ENCODE peak calls at places on chromosomes 4 and X, in seven cellular contexts. Z is Karpas-422; L is right cardiac atrium; K is CD8-positive, alpha-beta memory T cell; T is breast epithelium; C is coronary artery; G is OCI-LY7. X is an unnamed sample.

GRCh38 chrX:115958687-115959359 is 211.7 kb upstream of the AGTR2 start:
- DNase-seq in Z (peak; percentile 57), L (no peak), K (no peak), T (no peak), C (no peak), G (no peak), X (no peak)

GRCh38 chr4:74376888-74377483 is 12.0 kb downstream of the EREG start:
- DNase-seq in Z (peak; percentile 72), L (no peak), K (no peak), T (no peak), C (no peak), G (peak; percentile 11), X (peak; percentile 24)

GRCh38 chr4:182478475-182478874 is 235.3 kb downstream of the TENM3 start:
- DNase-seq in Z (peak; percentile 63), L (no peak), K (no peak), T (no peak), C (no peak), G (peak; percentile 65), X (peak; percentile 14)

GRCh38 chr4:8735236-8736082 is 136.2 kb downstream of the HMX1 start:
- DNase-seq in Z (no peak), L (no peak), K (no peak), T (no peak), C (no peak), G (no peak), X (no peak)

GRCh38 chrX:71224969-71225368 is 1.9 kb downstream of the GJB1 start:
- DNase-seq in Z (no peak), L (no peak), K (no peak), T (no peak), C (no peak), G (no peak), X (no peak)

GRCh38 chrX:53684415-53685192 is 1.9 kb downstream of the HUWE1 start:
- DNase-seq in Z (peak; percentile 39), L (no peak), K (no peak), T (no peak), C (no peak), G (no peak), X (no peak)

GRCh38 chr4:9602389-9602914 is 158.2 kb downstream of the DEFB131A start:
- DNase-seq in Z (no peak), L (no peak), K (no peak), T (no peak), C (no peak), G (no peak), X (peak; percentile 53)

GRCh38 chrX:68183612-68184214 is 249.6 kb downstream of the OPHN1 start:
- DNase-seq in Z (peak; percentile 73), L (no peak), K (no peak), T (no peak), C (no peak), G (no peak), X (peak; percentile 20)

GRCh38 chrX:120125444-120125843 is 9.7 kb upstream of the RHOXF1 start:
- DNase-seq in Z (no peak), L (no peak), K (no peak), T (no peak), C (no peak), G (no peak), X (no peak)

GRCh38 chr4:143384381-143384994 is 47.8 kb downstream of the GAB1 start:
- DNase-seq in Z (no peak), L (peak; percentile 54), K (no peak), T (no peak), C (peak; percentile 77), G (no peak), X (no peak)

GRCh38 chrX:71617742-71618141 is 569 bp downstream of the CXCR3 start:
- DNase-seq in Z (no peak), L (no peak), K (no peak), T (no peak), C (no peak), G (no peak), X (no peak)

GRCh38 chr4:41362647-41363383 is 106.1 kb downstream of the UCHL1 start:
- DNase-seq in Z (no peak), L (peak; percentile 26), K (no peak), T (no peak), C (no peak), G (no peak), X (no peak)

GRCh38 chr4:15765910-15766703 is 12.0 kb upstream of the CD38 start:
- DNase-seq in Z (no peak), L (no peak), K (peak; percentile 59), T (no peak), C (no peak), G (peak; percentile 82), X (peak; percentile 98)

GRCh38 chr4:156182269-156182668 is 228.6 kb upstream of the CTSO start:
- DNase-seq in Z (no peak), L (no peak), K (no peak), T (no peak), C (no peak), G (no peak), X (no peak)

GRCh38 chrX:149939271-149940014 is 1.2 kb upstream of the EOLA2 start:
- DNase-seq in Z (peak; percentile 95), L (peak; percentile 96), K (peak; percentile 93), T (peak; percentile 94), C (peak; percentile 96), G (peak; percentile 87), X (peak; percentile 73)

GRCh38 chr4:62797221-62797620 is 1597.1 kb downstream of the ADGRL3 start:
- DNase-seq in Z (no peak), L (no peak), K (no peak), T (no peak), C (no peak), G (no peak), X (no peak)

GRCh38 chrX:134803551-134804183 is 145.4 kb upstream of the PLAC1 start:
- DNase-seq in Z (peak; percentile 46), L (no peak), K (peak; percentile 64), T (no peak), C (no peak), G (no peak), X (peak; percentile 77)

GRCh38 chr4:84968936-84969335 is 2.4 kb upstream of the WDFY3 start:
- DNase-seq in Z (no peak), L (no peak), K (no peak), T (no peak), C (no peak), G (no peak), X (no peak)
- H3K4me3 ChIP-seq in Z (no peak overlapping the region), L (no peak overlapping the region), K (no peak overlapping the region), T (no peak overlapping the region), C (no peak overlapping the region), G (no peak overlapping the region), X (no peak overlapping the region)

GRCh38 chrX:130118396-130118795 is 8.1 kb upstream of the ELF4 start:
- DNase-seq in Z (peak; percentile 47), L (no peak), K (peak; percentile 53), T (no peak), C (no peak), G (no peak), X (no peak)
- H3K4me3 ChIP-seq in Z (no peak overlapping the region), L (no peak overlapping the region), K (no peak overlapping the region), T (no peak overlapping the region), C (no peak overlapping the region), G (no peak overlapping the region), X (no peak overlapping the region)

GRCh38 chrX:152904151-152905080 is 6.5 kb downstream of the ZNF185 start:
- DNase-seq in Z (peak; percentile 74), L (no peak), K (no peak), T (no peak), C (no peak), G (peak; percentile 36), X (no peak)
- H3K4me3 ChIP-seq in Z (no peak overlapping the region), L (no peak overlapping the region), K (no peak overlapping the region), T (no peak overlapping the region), C (no peak overlapping the region), G (no peak overlapping the region), X (no peak overlapping the region)

GRCh38 chr4:98932539-98932938 is 3.6 kb upstream of the EIF4E start:
- DNase-seq in Z (peak; percentile 70), L (no peak), K (no peak), T (no peak), C (no peak), G (no peak), X (no peak)

GRCh38 chr4:98928505-98929340 is at the start of gene EIF4E:
- DNase-seq in Z (peak; percentile 100), L (peak; percentile 98), K (peak; percentile 99), T (peak; percentile 98), C (peak; percentile 96), G (peak; percentile 99), X (peak; percentile 99)

GRCh38 chr4:98929341-98930267 is 671 bp upstream of the EIF4E start:
- DNase-seq in Z (peak; percentile 72), L (peak; percentile 74), K (peak; percentile 67), T (peak; percentile 54), C (peak; percentile 92), G (peak; percentile 24), X (no peak)

GRCh38 chr4:98928131-98928504 is 815 bp downstream of the EIF4E start:
- DNase-seq in Z (peak; percentile 94), L (peak; percentile 74), K (peak; percentile 74), T (peak; percentile 56), C (peak; percentile 85), G (peak; percentile 84), X (peak; percentile 84)

GRCh38 chr4:98930311-98930865 is 1.5 kb upstream of the EIF4E start:
- DNase-seq in Z (no peak), L (no peak), K (no peak), T (no peak), C (no peak), G (no peak), X (no peak)
- H3K4me3 ChIP-seq in Z (peak overlapping the region; percentile 78), L (peak overlapping the region; percentile 79), K (peak overlapping the region; percentile 89), T (peak overlapping the region; percentile 89), C (peak overlapping the region; percentile 100), G (peak overlapping the region; percentile 88), X (no peak overlapping the region)

GRCh38 chr4:55609393-55609821 is 17.4 kb upstream of the PDCL2 start:
- DNase-seq in Z (no peak), L (no peak), K (no peak), T (no peak), C (no peak), G (no peak), X (peak; percentile 44)
- H3K4me3 ChIP-seq in Z (no peak overlapping the region), L (no peak overlapping the region), K (no peak overlapping the region), T (no peak overlapping the region), C (no peak overlapping the region), G (no peak overlapping the region), X (no peak overlapping the region)

DNA sequence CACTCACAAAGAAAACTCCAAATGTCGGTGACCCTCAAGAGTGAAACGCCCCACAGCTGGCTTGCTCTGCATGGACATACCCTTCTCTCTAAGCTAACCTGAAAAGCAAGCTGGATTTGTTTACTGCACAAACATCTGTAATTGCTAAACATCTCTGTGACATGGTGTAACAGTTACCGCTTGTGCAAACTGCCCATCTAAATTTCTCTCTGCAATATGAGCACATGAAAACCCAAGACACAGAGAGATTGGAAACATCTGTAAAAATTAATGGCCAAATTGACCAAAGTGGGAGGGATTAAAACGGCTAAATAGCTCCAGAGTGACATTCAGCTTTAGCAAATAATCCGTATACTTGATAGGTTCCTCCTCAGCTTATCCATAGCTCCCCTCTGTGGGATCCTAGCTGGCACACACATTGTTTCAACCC is 155.0 kb upstream of the MAP3K15 start:
- DNase-seq in Z (no peak), L (no peak), K (no peak), T (no peak), C (no peak), G (no peak), X (no peak)
- H3K4me3 ChIP-seq in Z (no peak overlapping the region), L (peak overlapping the region; percentile 10), K (no peak overlapping the region), T (no peak overlapping the region), C (peak overlapping the region; percentile 17), G (no peak overlapping the region), X (no peak overlapping the region)